ENCODE peak calls at places on chromosomes 4 and X, in ten cellular contexts. T is right atrium auricular region; G is GM03348; B is choroid plexus epithelial cell; D is ovary; C is neuronal stem cell; S is AG09319; R is stimulated activated CD8-positive, alpha-beta memory T cell treated with anti-CD3 and anti-CD28 coated beads, Interleukin-4, amount 100 ng/mL, for 1 hour; H is HT1080; K is A172. L is an unnamed sample.

GRCh38 chr4:135239964-135240363 is 1038.4 kb upstream of the PABPC4L start:
- DNase-seq in T (no peak), H (no peak), K (no peak), B (no peak), D (no peak), C (no peak), S (no peak), R (no peak), G (no peak), L (no peak)

GRCh38 chr4:83022724-83023427 is 12.1 kb upstream of the COPS4 start:
- DNase-seq in H (peak), S (no peak), C (no peak), K (no peak), B (peak), R (no peak), T (no peak), G (peak), D (no peak), L (no peak)

GRCh38 chr4:68304731-68305130 is 45.2 kb downstream of the YTHDC1 start:
- DNase-seq in H (no peak), G (no peak), K (no peak), C (no peak), B (no peak), S (no peak), T (no peak), R (no peak), D (no peak), L (no peak)

GRCh38 chr4:119284876-119285611 is 36.9 kb downstream of the FABP2 start:
- DNase-seq in K (peak), R (no peak), C (no peak), H (peak), D (no peak), T (no peak), S (no peak), G (no peak), B (peak), L (no peak)

GRCh38 chrX:127570276-127570675 is 481.9 kb downstream of the ACTRT1 start:
- DNase-seq in H (no peak), R (no peak), G (no peak), D (no peak), B (no peak), K (no peak), T (no peak), S (no peak), C (no peak), L (no peak)

GRCh38 chrX:70262952-70263567 is 3.1 kb upstream of the P2RY4 start:
- DNase-seq in T (no peak), D (peak), B (peak), H (peak), K (peak), C (peak), R (no peak), G (peak), S (no peak), L (peak)

GRCh38 chr4:113919611-113920010 is 59.8 kb downstream of the ARSJ start:
- DNase-seq in B (peak), G (no peak), S (no peak), D (no peak), T (no peak), H (peak), K (no peak), C (no peak), R (no peak), L (no peak)

GRCh38 chr4:173529505-173530325 is at the start of gene HAND2:
- DNase-seq in S (no peak), K (peak), G (peak), R (no peak), C (peak), D (peak), T (peak), H (peak), B (no peak), L (no peak)

GRCh38 chr4:29805245-29805644 is 914.9 kb upstream of the PCDH7 start:
- DNase-seq in S (no peak), K (peak), D (no peak), T (no peak), C (no peak), H (peak), B (no peak), G (peak), R (no peak), L (no peak)

GRCh38 chr4:139968831-139969230 is 185.2 kb downstream of the MAML3 start:
- DNase-seq in R (no peak), D (no peak), B (no peak), T (no peak), C (no peak), S (no peak), G (no peak), K (no peak), H (no peak), L (no peak)

GRCh38 chr4:26141916-26142638 is 178.7 kb upstream of the RBPJ start:
- DNase-seq in G (peak), B (peak), T (peak), C (no peak), K (peak), D (no peak), H (no peak), R (no peak), S (no peak), L (peak)

GRCh38 chr4:94084155-94084554 is 123.5 kb upstream of the SMARCAD1 start:
- DNase-seq in B (no peak), T (no peak), G (no peak), S (no peak), C (no peak), D (no peak), K (no peak), R (no peak), H (no peak), L (no peak)

GRCh38 chr4:113499696-113500095 is 261.8 kb downstream of the CAMK2D start:
- DNase-seq in G (peak), D (no peak), T (no peak), R (no peak), H (peak), K (no peak), C (no peak), S (peak), B (peak), L (no peak)

L was measured in prostate gland.